ENCODE peak calls at places on chromosomes 3 and 15, in four cellular contexts. O is left ventricle myocardium inferior, I is left lung, Z is HFFc6. U is an unnamed sample.

GRCh38 chr3:197478746-197479668 is 76.8 kb downstream of the BDH1 start:
- DNase-seq in O (no peak), I (no peak), Z (peak), U (peak)

GRCh38 chr15:67124911-67125588 is 59.6 kb downstream of the SMAD3 start:
- DNase-seq in O (no peak), I (no peak), Z (no peak), U (no peak)

GRCh38 chr3:113617726-113618125 is 78.7 kb downstream of the USF3 start:
- DNase-seq in O (no peak), I (no peak), Z (no peak), U (no peak)

GRCh38 chr3:115651089-115651488 is 27.8 kb downstream of the GAP43 start:
- DNase-seq in O (no peak), I (no peak), Z (no peak), U (no peak)

GRCh38 chr3:153574445-153574844 is 412.4 kb downstream of the RAP2B start:
- DNase-seq in O (no peak), I (no peak), Z (no peak), U (no peak)

GRCh38 chr3:118530350-118530922 is 504.2 kb downstream of the IGSF11 start:
- DNase-seq in O (no peak), I (no peak), Z (no peak), U (no peak)

GRCh38 chr15:60093273-60094067 is 89.4 kb downstream of the FOXB1 start:
- DNase-seq in O (no peak), I (no peak), Z (no peak), U (peak)

GRCh38 chr15:31974855-31975421 is 55.4 kb upstream of the CHRNA7 start:
- DNase-seq in O (no peak), I (no peak), Z (no peak), U (peak)

GRCh38 chr3:13853256-13853977 is 26.5 kb downstream of the WNT7A start:
- DNase-seq in O (no peak), I (no peak), Z (no peak), U (no peak)

GRCh38 chr3:167808910-167809309 is 73.4 kb downstream of the SERPINI1 start:
- DNase-seq in O (no peak), I (no peak), Z (no peak), U (no peak)

GRCh38 chr3:52777127-52777958 is at the start of gene ITIH1:
- DNase-seq in O (no peak), I (peak), Z (no peak), U (no peak)

GRCh38 chr15:30990036-30990435 is 1.4 kb downstream of the MTMR10 start:
- DNase-seq in O (no peak), I (no peak), Z (no peak), U (peak)

GRCh38 chr15:93428135-93428534 is 339.1 kb upstream of the RGMA start:
- DNase-seq in O (no peak), I (no peak), Z (no peak), U (peak)

GRCh38 chr3:105829229-105829628 is 39.6 kb downstream of the CBLB start:
- DNase-seq in O (no peak), I (no peak), Z (no peak), U (no peak)

GRCh38 chr15:25248583-25249235 is 190.1 kb downstream of the UBE3A start:
- DNase-seq in O (peak), I (no peak), Z (no peak), U (no peak)

GRCh38 chr3:15860014-15860934 is 62.5 kb upstream of the ANKRD28 start:
- DNase-seq in O (peak), I (peak), Z (peak), U (peak)
- TF ChIP-seq CTCF in O (no peak), I (no peak), Z (no peak), U (no peak)

GRCh38 chr3:150372320-150373118 is 35.6 kb upstream of the TSC22D2 start:
- DNase-seq in O (no peak), I (no peak), Z (peak), U (no peak)
- TF ChIP-seq CTCF in O (peak), I (no peak), Z (peak), U (peak)

DNA sequence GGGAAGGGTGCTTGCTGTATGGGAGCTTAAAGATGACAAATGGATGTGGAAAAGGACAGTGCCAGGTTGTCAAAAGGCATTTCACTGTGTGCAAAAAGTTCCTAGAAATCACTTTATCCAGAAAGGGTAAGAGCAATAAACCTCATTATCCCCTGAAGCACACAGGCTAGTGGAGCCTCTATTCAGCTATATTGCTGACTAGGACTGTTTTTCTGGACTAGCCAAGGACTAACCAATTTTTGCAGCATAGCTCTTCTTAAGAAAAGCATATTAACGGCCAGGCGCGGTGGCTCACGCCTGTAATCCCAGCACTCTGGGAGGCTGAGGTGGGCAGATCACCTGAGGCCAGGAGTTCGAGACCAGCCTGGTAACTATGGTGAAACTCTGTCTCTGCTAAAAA is 64.8 kb downstream of the MLH1 start:
- DNase-seq in O (no peak), I (no peak), Z (no peak), U (no peak)
- TF ChIP-seq CTCF in O (no peak), I (no peak), Z (no peak), U (no peak)

GRCh38 chr15:100670505-100671021 is 68.2 kb downstream of the ASB7 start:
- DNase-seq in O (no peak), I (no peak), Z (no peak), U (no peak)

GRCh38 chr15:100672959-100673358 is 70.6 kb downstream of the ASB7 start:
- DNase-seq in O (no peak), I (no peak), Z (no peak), U (no peak)

GRCh38 chr15:100669260-100669659 is 66.9 kb downstream of the ASB7 start:
- DNase-seq in O (no peak), I (no peak), Z (no peak), U (no peak)

GRCh38 chr15:100671124-100671680 is 68.8 kb downstream of the ASB7 start:
- DNase-seq in O (no peak), I (no peak), Z (no peak), U (no peak)

DNA sequence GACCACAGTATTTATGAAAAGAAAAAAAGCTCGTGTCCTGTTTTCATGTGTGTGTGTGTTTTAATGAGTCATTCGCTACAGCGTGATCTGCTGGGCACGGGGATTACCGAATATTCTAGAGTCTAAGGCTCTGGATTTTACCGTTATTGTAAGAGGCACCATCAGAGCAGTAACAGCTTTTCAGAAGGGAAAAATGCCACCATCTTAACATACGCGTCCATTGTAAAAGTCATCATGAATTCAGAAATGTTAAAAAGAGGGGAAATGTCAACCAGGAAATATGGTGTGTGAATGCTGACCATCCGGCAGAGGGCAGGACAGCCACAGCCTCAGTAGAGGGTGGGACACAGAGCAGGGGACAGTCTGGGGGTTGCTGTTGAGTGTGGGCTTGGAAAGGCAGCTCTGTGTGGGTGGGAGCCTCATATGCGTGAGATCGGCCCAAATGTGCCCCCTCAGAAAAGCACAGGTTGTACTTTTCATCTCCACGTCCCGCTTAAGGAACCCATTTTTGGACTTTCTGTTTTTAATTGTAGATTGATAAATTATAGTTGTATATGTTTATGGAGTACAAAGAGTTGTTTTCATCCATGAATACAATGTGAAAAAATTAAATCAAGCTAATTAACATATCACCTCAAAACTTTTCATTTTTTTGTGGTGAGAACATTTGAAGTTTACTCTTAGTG is 69.6 kb downstream of the ASB7 start:
- DNase-seq in O (no peak), I (no peak), Z (peak), U (peak)
- TF ChIP-seq CTCF in O (peak), I (no peak), Z (peak), U (peak)

GRCh38 chr15:99366013-99366412 is 114.7 kb downstream of the LRRC28 start:
- DNase-seq in O (no peak), I (no peak), Z (no peak), U (no peak)

GRCh38 chr15:99359760-99360159 is 108.5 kb downstream of the LRRC28 start:
- DNase-seq in O (no peak), I (no peak), Z (no peak), U (no peak)

GRCh38 chr15:99365232-99365631 is 114.0 kb downstream of the LRRC28 start:
- DNase-seq in O (no peak), I (no peak), Z (no peak), U (no peak)

GRCh38 chr15:99361541-99362185 is 110.4 kb downstream of the LRRC28 start:
- DNase-seq in O (no peak), I (no peak), Z (peak), U (peak)
- TF ChIP-seq CTCF in O (peak), I (no peak), Z (peak), U (peak)

GRCh38 chr15:47496343-47497185 is 220.7 kb upstream of the SEMA6D start:
- DNase-seq in O (no peak), I (no peak), Z (no peak), U (no peak)
- TF ChIP-seq CTCF in O (peak), I (no peak), Z (peak), U (no peak)

GRCh38 chr3:55818485-55818884 is 331.4 kb upstream of the WNT5A start:
- DNase-seq in O (no peak), I (no peak), Z (no peak), U (no peak)
- TF ChIP-seq CTCF in O (no peak), I (no peak), Z (no peak), U (no peak)

GRCh38 chr3:126259411-126260391 is 79.3 kb upstream of the ALDH1L1 start:
- DNase-seq in O (peak), I (no peak), Z (no peak), U (no peak)

GRCh38 chr3:126262227-126262626 is 81.8 kb upstream of the ALDH1L1 start:
- DNase-seq in O (no peak), I (no peak), Z (no peak), U (no peak)

GRCh38 chr3:126258670-126259069 is 78.3 kb upstream of the ALDH1L1 start:
- DNase-seq in O (no peak), I (no peak), Z (no peak), U (no peak)

GRCh38 chr3:126263539-126263938 is 83.2 kb upstream of the ALDH1L1 start:
- DNase-seq in O (no peak), I (no peak), Z (no peak), U (no peak)

GRCh38 chr3:126261037-126261436 is 80.7 kb upstream of the ALDH1L1 start:
- DNase-seq in O (peak), I (peak), Z (peak), U (no peak)
- TF ChIP-seq CTCF in O (peak), I (no peak), Z (peak), U (no peak)

DNA sequence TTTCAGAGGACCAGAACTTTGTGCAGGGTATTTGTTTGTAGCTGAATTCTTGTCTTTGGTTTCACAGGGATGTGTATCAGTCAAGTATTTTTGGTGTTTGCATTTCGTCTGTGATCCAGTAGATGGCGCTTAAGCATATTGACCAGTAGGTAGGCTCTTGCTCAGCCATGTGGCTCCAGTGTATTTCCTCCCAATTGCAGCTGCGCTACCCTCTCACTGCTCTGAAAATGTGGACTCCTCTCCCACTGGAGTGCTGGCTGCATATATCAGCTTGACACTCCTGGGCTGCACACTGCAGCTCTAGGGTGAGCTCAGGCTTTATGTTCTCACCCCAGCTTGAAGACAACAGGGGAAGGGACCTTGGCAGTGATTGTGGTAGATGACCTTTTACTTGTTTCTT is 1264.3 kb upstream of the ALCAM start:
- DNase-seq in O (no peak), I (no peak), Z (peak), U (peak)
- TF ChIP-seq CTCF in O (peak), I (no peak), Z (peak), U (peak)

U was measured in RWPE1.